ENCODE peak calls at places on chromosomes 12 and 14, in ten cellular contexts. M, P, V, J, N, B, U, W, G and D are unnamed samples.

GRCh38 chr12:62370189-62370588 is 96.4 kb upstream of the MON2 start:
- DNase-seq in M (no peak), P (no peak), V (no peak), J (no peak), N (no peak), B (no peak), U (no peak), W (no peak), G (no peak), D (no peak)

GRCh38 chr12:19185262-19185929 is 55.9 kb downstream of the PLEKHA5 start:
- DNase-seq in M (no peak), P (no peak), V (no peak), J (no peak), N (no peak), B (no peak), U (no peak), W (no peak), G (no peak), D (no peak)

GRCh38 chr12:19892186-19892585 is 452.9 kb downstream of the AEBP2 start:
- DNase-seq in M (no peak), P (no peak), V (no peak), J (no peak), N (no peak), B (no peak), U (no peak), W (no peak), G (no peak), D (no peak)

GRCh38 chr12:25056011-25056410 is 107.1 kb upstream of the BCAT1 start:
- DNase-seq in M (no peak), P (no peak), V (no peak), J (no peak), N (no peak), B (no peak), U (no peak), W (no peak), G (no peak), D (peak)

GRCh38 chr14:88129306-88130056 is 124.5 kb downstream of the GPR65 start:
- DNase-seq in M (no peak), P (no peak), V (no peak), J (peak), N (no peak), B (no peak), U (no peak), W (no peak), G (no peak), D (no peak)

GRCh38 chr14:104224516-104225281 is 86.3 kb downstream of the KIF26A start:
- DNase-seq in M (no peak), P (no peak), V (peak), J (peak), N (no peak), B (no peak), U (peak), W (no peak), G (no peak), D (no peak)

GRCh38 chr14:104972301-104973211 is 5.6 kb downstream of the AHNAK2 start:
- DNase-seq in M (peak), P (no peak), V (peak), J (no peak), N (no peak), B (peak), U (no peak), W (no peak), G (peak), D (peak)

GRCh38 chr14:56422703-56423213 is 156.8 kb upstream of the TMEM260 start:
- DNase-seq in M (peak), P (peak), V (no peak), J (peak), N (no peak), B (peak), U (peak), W (no peak), G (peak), D (peak)

GRCh38 chr14:89957791-89958190 is 2.1 kb downstream of the TDP1 start:
- DNase-seq in M (no peak), P (peak), V (peak), J (no peak), N (no peak), B (no peak), U (no peak), W (no peak), G (no peak), D (no peak)

GRCh38 chr14:89960895-89961294 is 5.2 kb downstream of the TDP1 start:
- DNase-seq in M (no peak), P (no peak), V (no peak), J (no peak), N (no peak), B (no peak), U (no peak), W (no peak), G (no peak), D (no peak)

GRCh38 chr14:89958966-89959365 is 3.2 kb downstream of the TDP1 start:
- DNase-seq in M (no peak), P (no peak), V (no peak), J (no peak), N (no peak), B (no peak), U (no peak), W (no peak), G (no peak), D (no peak)

GRCh38 chr14:89963288-89963978 is 7.7 kb downstream of the TDP1 start:
- DNase-seq in M (no peak), P (no peak), V (no peak), J (no peak), N (no peak), B (no peak), U (no peak), W (no peak), G (no peak), D (no peak)

DNA sequence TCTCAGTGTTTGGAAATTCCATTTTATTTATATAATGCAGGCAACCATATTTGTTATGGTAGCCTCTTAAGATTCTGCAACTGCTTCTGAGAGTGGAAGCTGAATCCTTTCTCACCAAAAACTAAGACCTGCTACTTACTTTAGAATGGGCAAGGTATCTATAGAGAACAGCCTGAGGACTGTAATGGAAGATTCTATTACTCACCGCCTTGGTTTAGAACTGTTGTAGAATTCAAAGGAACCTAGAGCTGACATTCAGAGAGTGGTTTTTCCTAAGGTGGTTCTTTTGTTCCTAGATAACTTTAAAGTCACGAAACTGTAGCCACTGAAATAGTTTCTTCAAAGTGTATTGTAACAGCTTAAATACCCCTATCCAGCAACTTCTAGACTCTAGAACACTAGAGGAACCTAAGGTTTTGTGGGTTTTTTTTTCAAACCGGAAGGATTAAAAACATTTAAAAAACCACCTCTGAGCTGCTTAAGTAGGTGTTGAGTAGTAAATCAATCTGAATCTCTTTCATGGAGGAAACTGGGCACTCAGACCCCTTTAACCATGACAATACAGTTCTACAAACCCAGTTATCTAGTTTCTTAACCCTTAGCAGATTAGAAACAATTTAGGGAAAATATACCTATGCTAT is 4.2 kb downstream of the TDP1 start:
- DNase-seq in M (no peak), P (no peak), V (no peak), J (no peak), N (no peak), B (no peak), U (no peak), W (no peak), G (no peak), D (no peak)
- H3K27ac ChIP-seq in M (no peak), P (no peak), V (no peak), J (peak), N (no peak), B (no peak), U (no peak), W (no peak), G (no peak), D (no peak)

GRCh38 chr12:91493308-91493707 is 310.7 kb upstream of the DCN start:
- DNase-seq in M (no peak), P (no peak), V (no peak), J (no peak), N (no peak), B (no peak), U (no peak), W (no peak), G (no peak), D (no peak)
- H3K27ac ChIP-seq in M (no peak), P (no peak), V (no peak), J (no peak), N (no peak), B (no peak), U (no peak), W (no peak), G (no peak), D (no peak)

DNA sequence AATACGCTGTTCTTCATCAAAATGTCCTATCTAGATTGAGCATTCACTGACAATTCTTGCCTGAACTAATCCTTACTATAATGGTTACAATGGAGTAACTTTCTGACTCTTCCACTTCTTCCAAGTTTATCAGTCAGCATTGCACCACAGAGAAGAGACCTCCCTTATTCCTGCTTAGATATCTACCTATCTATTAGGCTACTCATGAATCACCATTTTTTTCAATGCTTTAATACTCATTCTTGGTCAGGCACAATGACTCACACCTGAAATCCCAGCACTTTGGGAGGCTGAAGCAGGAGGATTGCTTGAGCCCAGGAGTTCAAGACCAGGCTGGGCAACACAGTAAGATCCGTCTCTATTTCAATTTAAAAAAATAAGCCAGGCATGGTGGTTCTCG is 39.3 kb downstream of the RPS6KA5 start:
- DNase-seq in M (no peak), P (no peak), V (no peak), J (no peak), N (no peak), B (no peak), U (no peak), W (no peak), G (no peak), D (no peak)
- H3K27ac ChIP-seq in M (no peak), P (no peak), V (peak), J (no peak), N (no peak), B (no peak), U (no peak), W (no peak), G (no peak), D (peak)

DNA sequence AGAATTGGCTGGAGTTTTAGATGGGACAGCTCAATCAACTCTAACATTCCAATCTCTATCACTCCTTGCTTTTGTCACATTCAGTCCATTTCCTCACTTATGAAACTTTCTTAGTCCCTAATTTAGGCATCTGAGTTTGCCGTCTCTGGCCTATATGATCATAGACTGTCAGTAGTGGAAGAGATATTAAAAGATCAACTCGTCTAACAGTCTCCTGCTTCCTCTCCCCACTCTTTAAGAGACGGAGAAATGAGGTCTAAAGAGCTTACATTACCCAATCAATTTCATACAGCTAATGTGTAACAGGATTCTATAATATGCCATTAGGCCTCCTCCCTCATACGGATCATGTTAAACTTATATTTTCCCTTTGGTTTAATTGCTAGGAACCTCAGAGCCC is 6.6 kb upstream of the ATP23 start:
- DNase-seq in M (no peak), P (no peak), V (no peak), J (no peak), N (no peak), B (no peak), U (no peak), W (no peak), G (no peak), D (no peak)
- H3K27ac ChIP-seq in M (no peak), P (no peak), V (no peak), J (no peak), N (no peak), B (no peak), U (no peak), W (peak), G (no peak), D (no peak)

DNA sequence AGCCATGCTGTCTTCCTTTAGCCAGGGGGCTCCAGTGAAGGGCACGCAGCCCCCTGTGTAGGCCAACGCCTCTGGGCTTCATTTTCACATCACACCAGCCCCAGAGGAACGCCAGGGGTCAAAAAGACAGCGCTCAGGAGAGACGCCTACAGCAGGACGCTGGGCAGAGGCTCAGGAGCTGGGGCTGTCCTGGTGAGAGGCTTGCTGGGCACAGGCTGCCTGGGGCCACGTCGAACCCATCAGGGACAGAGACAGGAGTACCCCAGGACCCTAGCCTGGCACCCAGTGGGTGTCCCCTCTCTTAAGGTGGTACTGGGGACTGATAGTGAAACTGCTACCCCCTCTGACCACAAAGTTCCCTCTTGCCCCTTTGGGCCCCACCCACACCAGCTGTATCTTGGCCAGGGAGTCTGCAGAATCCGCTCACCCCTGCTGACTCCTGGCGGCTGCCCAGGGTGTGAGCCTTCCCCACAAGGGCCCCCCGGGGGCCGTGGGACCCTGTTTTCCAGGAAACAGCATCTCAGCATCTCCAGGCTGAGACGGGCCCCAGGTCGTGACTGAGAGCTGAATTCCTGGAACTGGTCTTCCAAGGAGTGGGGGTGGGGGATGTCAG is 321.7 kb upstream of the RTL1 start:
- DNase-seq in M (no peak), P (no peak), V (no peak), J (no peak), N (no peak), B (no peak), U (no peak), W (no peak), G (no peak), D (no peak)
- H3K27ac ChIP-seq in M (no peak), P (no peak), V (no peak), J (no peak), N (no peak), B (no peak), U (no peak), W (no peak), G (no peak), D (no peak)

DNA sequence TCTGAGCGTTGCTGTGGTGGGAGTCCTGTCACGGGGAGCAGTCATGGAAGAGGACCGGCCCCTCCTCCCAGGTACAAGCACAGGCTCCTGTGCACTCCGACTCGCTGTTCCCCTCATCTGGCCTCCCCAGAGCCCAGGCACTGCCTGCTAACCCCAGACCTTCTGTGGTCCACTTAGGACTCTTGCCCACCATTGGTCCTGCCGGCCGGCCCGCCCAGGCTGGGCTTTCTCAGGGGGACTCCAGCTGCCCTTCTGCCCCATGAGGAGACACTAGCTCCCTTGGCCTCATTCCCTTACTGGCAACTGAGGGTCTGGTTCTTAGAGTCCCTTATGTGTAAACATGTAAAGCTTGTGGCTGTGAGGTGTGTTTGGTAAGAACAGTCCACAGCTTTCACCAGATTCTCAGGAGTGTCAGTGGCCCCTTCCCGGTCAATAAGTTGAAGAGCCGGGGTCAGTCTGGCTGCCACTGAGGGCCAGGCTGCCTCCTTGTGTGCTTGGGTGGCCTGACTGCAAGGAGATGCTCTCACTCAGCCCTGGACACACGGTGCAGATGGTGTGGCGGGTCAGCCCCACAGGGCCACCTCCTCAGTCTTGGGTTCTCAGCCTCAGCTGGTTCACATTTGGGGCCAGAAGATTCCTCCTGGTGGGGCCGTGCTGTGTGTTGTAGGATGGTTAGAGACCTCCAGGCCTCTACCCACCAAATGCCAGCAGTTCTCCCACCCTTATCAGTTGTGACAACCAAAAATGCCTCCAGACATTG is 43.6 kb downstream of the DDX51 start:
- DNase-seq in M (no peak), P (no peak), V (no peak), J (no peak), N (no peak), B (no peak), U (no peak), W (no peak), G (no peak), D (no peak)
- H3K27ac ChIP-seq in M (no peak), P (no peak), V (no peak), J (no peak), N (no peak), B (no peak), U (no peak), W (no peak), G (no peak), D (no peak)

GRCh38 chr12:46468159-46468558 is 95.6 kb upstream of the SLC38A2 start:
- DNase-seq in M (no peak), P (no peak), V (no peak), J (no peak), N (no peak), B (no peak), U (no peak), W (no peak), G (peak), D (no peak)
- H3K27ac ChIP-seq in M (no peak), P (no peak), V (no peak), J (no peak), N (no peak), B (peak), U (no peak), W (no peak), G (peak), D (no peak)

GRCh38 chr12:12011880-12012260 is 58.9 kb upstream of the BCL2L14 start:
- DNase-seq in M (no peak), P (no peak), V (no peak), J (no peak), N (no peak), B (no peak), U (no peak), W (no peak), G (no peak), D (no peak)

GRCh38 chr12:12008931-12009611 is 61.7 kb upstream of the BCL2L14 start:
- DNase-seq in M (no peak), P (no peak), V (no peak), J (no peak), N (peak), B (peak), U (no peak), W (peak), G (no peak), D (peak)

GRCh38 chr12:12008232-12008850 is 62.4 kb upstream of the BCL2L14 start:
- DNase-seq in M (no peak), P (no peak), V (no peak), J (no peak), N (peak), B (no peak), U (no peak), W (no peak), G (no peak), D (no peak)

GRCh38 chr12:12007713-12008231 is 63.0 kb upstream of the BCL2L14 start:
- DNase-seq in M (no peak), P (no peak), V (no peak), J (no peak), N (no peak), B (no peak), U (no peak), W (no peak), G (no peak), D (no peak)

DNA sequence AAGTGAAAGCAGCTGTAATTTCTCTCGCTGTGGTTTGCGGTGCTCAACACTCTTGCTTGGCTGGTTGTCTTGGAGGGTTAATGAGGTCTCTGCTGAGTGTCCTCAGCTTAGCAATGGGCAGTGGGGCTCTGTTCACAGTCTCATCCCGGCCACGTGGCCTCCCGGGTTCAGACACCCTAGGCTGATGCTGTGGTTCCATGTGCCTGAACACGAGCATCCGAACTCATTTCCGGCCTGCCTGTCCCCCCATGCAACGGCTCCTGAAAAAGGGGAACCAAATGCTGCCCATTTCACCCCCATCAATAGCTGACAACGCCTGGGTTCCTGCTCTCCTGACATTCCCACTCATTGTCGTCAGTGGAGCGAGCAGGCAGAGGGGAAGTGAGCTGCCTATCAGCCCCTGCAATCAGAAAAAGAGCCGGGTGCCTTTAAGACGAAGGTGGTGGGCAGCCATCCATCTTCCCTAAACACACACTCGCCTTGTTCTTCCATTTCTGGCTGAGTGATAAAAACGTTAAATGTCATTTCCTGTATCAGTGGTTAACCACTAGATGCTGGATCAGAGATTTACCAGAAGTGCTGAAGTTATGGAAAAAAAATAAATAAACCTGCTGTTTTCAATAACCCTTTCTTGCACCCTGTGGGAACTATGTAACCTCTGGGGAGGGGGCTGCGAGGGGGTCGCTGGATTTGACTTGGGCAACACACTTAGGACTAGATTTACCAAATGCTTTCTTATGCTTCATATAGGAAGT is 60.3 kb upstream of the BCL2L14 start:
- DNase-seq in M (no peak), P (peak), V (peak), J (no peak), N (no peak), B (no peak), U (peak), W (peak), G (peak), D (no peak)
- H3K27ac ChIP-seq in M (no peak), P (peak), V (peak), J (no peak), N (peak), B (peak), U (no peak), W (peak), G (peak), D (no peak)